ENCODE peak calls at places on chromosomes 12 and 14, in seven cellular contexts. B is GM03348; R is NCI-H2029 treated with DMSO at 0.1 percent for 48 hours; P is epithelial cell of prostate; U is naive thymus-derived CD4-positive, alpha-beta T cell; Q is HepG2; L is ELR. G is an unnamed sample.
A peak's percentile ranks its signal among the peaks of the same experiment; 100 is the strongest.

GRCh38 chr12:118850244-118850825 is 131.0 kb upstream of the SRRM4 start:
- DNase-seq in B (no peak), Q (peak; percentile 22), U (no peak), R (no peak), L (peak; percentile 8), P (peak; percentile 2), G (no peak)

GRCh38 chr12:87953257-87953860 is 75.8 kb downstream of the C12orf50 start:
- DNase-seq in R (peak; percentile 52), P (no peak), U (no peak), B (peak; percentile 58), Q (peak; percentile 15), L (peak; percentile 64), G (peak; percentile 40)

GRCh38 chr12:120856980-120857379 is 47.2 kb downstream of the SPPL3 start:
- DNase-seq in U (no peak), B (no peak), Q (no peak), P (no peak), R (no peak), L (peak; percentile 41), G (no peak)

GRCh38 chr14:22896760-22897159 is 13.7 kb downstream of the REM2 start:
- DNase-seq in P (no peak), Q (no peak), L (no peak), R (no peak), B (no peak), U (no peak), G (no peak)

GRCh38 chr14:103540816-103541493 is 12.0 kb downstream of the TRMT61A start:
- DNase-seq in R (no peak), B (no peak), L (no peak), Q (no peak), U (no peak), P (no peak), G (no peak)

GRCh38 chr14:93037354-93037753 is 78.4 kb downstream of the ITPK1 start:
- DNase-seq in R (no peak), U (no peak), P (no peak), L (no peak), Q (no peak), B (no peak), G (no peak)

GRCh38 chr14:91413547-91414474 is 3.8 kb downstream of the CCDC88C start:
- DNase-seq in P (no peak), B (no peak), R (peak; percentile 75), Q (no peak), L (no peak), U (no peak), G (no peak)

GRCh38 chr12:114625294-114625851 is 58.6 kb downstream of the TBX3 start:
- DNase-seq in Q (peak; percentile 74), R (peak; percentile 58), U (no peak), B (peak; percentile 62), L (peak; percentile 77), P (no peak), G (peak; percentile 32)

GRCh38 chr12:63752283-63752682 is 27.4 kb upstream of the RXYLT1 start:
- DNase-seq in L (no peak), U (no peak), P (no peak), R (no peak), Q (no peak), B (no peak), G (no peak)

GRCh38 chr12:105504286-105504685 is 173.8 kb downstream of the C12orf75 start:
- DNase-seq in U (no peak), P (no peak), Q (no peak), B (no peak), R (no peak), L (peak; percentile 25), G (no peak)

GRCh38 chr14:90883782-90884181 is 67.6 kb upstream of the TTC7B start:
- DNase-seq in L (no peak), U (no peak), R (no peak), Q (no peak), P (peak; percentile 37), B (no peak), G (no peak)